ENCODE peak calls at places on chromosomes 13 and 19, in five cellular contexts. V, E, J, D and L are unnamed samples.

GRCh38 chr13:50129065-50129922 is 114.0 kb downstream of the KCNRG start:
- DNase-seq in V (no peak), E (no peak), J (peak; percentile 5), D (no peak), L (no peak)

GRCh38 chr13:98482476-98483444 is 94.1 kb downstream of the STK24 start:
- DNase-seq in V (no peak), E (peak; percentile 40), J (no peak), D (peak; percentile 57), L (peak; percentile 44)

GRCh38 chr19:8426283-8426682 is 13.2 kb downstream of the MARCHF2 start:
- DNase-seq in V (no peak), E (no peak), J (no peak), D (no peak), L (no peak)

GRCh38 chr19:973726-974563 is 10.2 kb upstream of the WDR18 start:
- DNase-seq in V (no peak), E (no peak), J (no peak), D (no peak), L (no peak)

GRCh38 chr13:92590503-92590908 is 636.1 kb upstream of the GPC6 start:
- DNase-seq in V (no peak), E (peak; percentile 20), J (no peak), D (peak; percentile 55), L (peak; percentile 21)

GRCh38 chr19:5590865-5591154 is 23.1 kb upstream of the TINCR start:
- DNase-seq in V (no peak), E (no peak), J (no peak), D (no peak), L (no peak)

GRCh38 chr13:100707818-100708740 is 33.5 kb upstream of the TMTC4 start:
- DNase-seq in V (no peak), E (peak; percentile 27), J (no peak), D (peak; percentile 17), L (peak; percentile 11)

GRCh38 chr19:4730740-4731171 is 7.1 kb upstream of the DPP9 start:
- DNase-seq in V (no peak), E (no peak), J (peak; percentile 54), D (no peak), L (no peak)

GRCh38 chr13:62357887-62358645 is 942.4 kb upstream of the PCDH20 start:
- DNase-seq in V (no peak), E (peak; percentile 67), J (no peak), D (peak; percentile 63), L (peak; percentile 43)

GRCh38 chr19:34461375-34462100 is 20.0 kb upstream of the WTIP start:
- DNase-seq in V (no peak), E (no peak), J (no peak), D (no peak), L (no peak)

GRCh38 chr19:13788991-13789390 is 6.3 kb upstream of the ZSWIM4 start:
- DNase-seq in V (no peak), E (peak; percentile 40), J (no peak), D (peak; percentile 72), L (peak; percentile 28)